ENCODE peak calls at places on chromosome 3, in four cellular contexts. K is heart right ventricle; Y is GDM1; B is activated CD8-positive, alpha-beta memory T cell treated with anti-CD3 and anti-CD28 coated beads for 48 hours. R is an unnamed sample.

GRCh38 chr3:170024581-170024980 is 13.2 kb upstream of the GPR160 start:
- DNase-seq in K (no peak), Y (no peak), B (no peak), R (no peak)

GRCh38 chr3:176933704-176934103 is 263.6 kb downstream of the TBL1XR1 start:
- DNase-seq in K (no peak), Y (no peak), B (no peak), R (no peak)

GRCh38 chr3:155244206-155244605 is 49.3 kb downstream of the STRIT1 start:
- DNase-seq in K (no peak), Y (no peak), B (no peak), R (no peak)

GRCh38 chr3:182740710-182741109 is 52.6 kb upstream of the ATP11B start:
- DNase-seq in K (no peak), Y (no peak), B (no peak), R (no peak)

GRCh38 chr3:87354399-87354798 is 78.0 kb upstream of the POU1F1 start:
- DNase-seq in K (no peak), Y (no peak), B (no peak), R (no peak)

GRCh38 chr3:190378240-190378891 is 9.6 kb upstream of the CLDN16 start:
- DNase-seq in K (no peak), Y (no peak), B (no peak), R (no peak)

GRCh38 chr3:111200027-111200426 is 128.4 kb downstream of the NECTIN3 start:
- DNase-seq in K (no peak), Y (no peak), B (no peak), R (no peak)

GRCh38 chr3:30401971-30402370 is 204.4 kb upstream of the TGFBR2 start:
- DNase-seq in K (peak), Y (no peak), B (no peak), R (no peak)

GRCh38 chr3:142188846-142189245 is 36.5 kb downstream of the GK5 start:
- DNase-seq in K (no peak), Y (no peak), B (no peak), R (no peak)

GRCh38 chr3:148852271-148853000 is 12.7 kb upstream of the CPA3 start:
- DNase-seq in K (no peak), Y (no peak), B (no peak), R (no peak)

GRCh38 chr3:123084192-123084591 is 17.4 kb downstream of the PDIA5 start:
- DNase-seq in K (no peak), Y (no peak), B (no peak), R (no peak)

GRCh38 chr3:191238321-191238817 is 39.3 kb downstream of the OSTN start:
- DNase-seq in K (no peak), Y (no peak), B (no peak), R (no peak)

GRCh38 chr3:141878812-141879211 is 2.4 kb downstream of the ATP1B3 start:
- DNase-seq in K (no peak), Y (no peak), B (no peak), R (no peak)

GRCh38 chr3:64151335-64151871 is 73.9 kb downstream of the PRICKLE2 start:
- DNase-seq in K (no peak), Y (no peak), B (no peak), R (no peak)

GRCh38 chr3:100928638-100929428 is 64.4 kb downstream of the ABI3BP start:
- DNase-seq in K (peak), Y (no peak), B (no peak), R (no peak)

GRCh38 chr3:535566-536416 is 339.2 kb downstream of the CHL1 start:
- DNase-seq in K (no peak), Y (no peak), B (no peak), R (peak)

GRCh38 chr3:67335813-67336212 is 318.6 kb downstream of the SUCLG2 start:
- DNase-seq in K (no peak), Y (no peak), B (no peak), R (no peak)

GRCh38 chr3:60948488-60948887 is 302.8 kb downstream of the FHIT start:
- DNase-seq in K (no peak), Y (no peak), B (no peak), R (no peak)

GRCh38 chr3:11774296-11774877 is 72.3 kb downstream of the TAMM41 start:
- DNase-seq in K (no peak), Y (no peak), B (no peak), R (peak)

GRCh38 chr3:55488398-55489055 is 1.4 kb upstream of the WNT5A start:
- DNase-seq in K (peak), Y (no peak), B (no peak), R (peak)

GRCh38 chr3:18513091-18513490 is 88.0 kb upstream of the SATB1 start:
- DNase-seq in K (no peak), Y (no peak), B (no peak), R (peak)

GRCh38 chr3:64685800-64686445 is 1.9 kb downstream of the ADAMTS9 start:
- DNase-seq in K (peak), Y (no peak), B (no peak), R (peak)

GRCh38 chr3:51799879-51800757 is 21.1 kb upstream of the IQCF6 start:
- DNase-seq in K (peak), Y (peak), B (no peak), R (no peak)

GRCh38 chr3:140505876-140506275 is 172.0 kb upstream of the TRIM42 start:
- DNase-seq in K (no peak), Y (no peak), B (no peak), R (no peak)

GRCh38 chr3:127792664-127793292 is 29.5 kb downstream of the MGLL start:
- DNase-seq in K (peak), Y (no peak), B (no peak), R (no peak)

GRCh38 chr3:126515066-126515706 is 2.4 kb downstream of the UROC1 start:
- DNase-seq in K (no peak), Y (no peak), B (no peak), R (no peak)

GRCh38 chr3:149153402-149153801 is 24.0 kb downstream of the HPS3 start:
- DNase-seq in K (no peak), Y (no peak), B (no peak), R (no peak)

GRCh38 chr3:192816274-192816853 is 89.0 kb upstream of the FGF12 start:
- DNase-seq in K (no peak), Y (no peak), B (no peak), R (peak)

GRCh38 chr3:66381621-66382020 is 119.2 kb downstream of the LRIG1 start:
- DNase-seq in K (no peak), Y (no peak), B (no peak), R (no peak)

GRCh38 chr3:70880416-70880815 is 568.0 kb upstream of the MDFIC2 start:
- DNase-seq in K (no peak), Y (no peak), B (no peak), R (no peak)

GRCh38 chr3:107738486-107739183 is 215.9 kb downstream of the BBX start:
- DNase-seq in K (no peak), Y (no peak), B (no peak), R (no peak)

R was measured in pancreas.